ENCODE peak calls at places on chromosome 3, in six cellular contexts. X is HepG2, A is H1, V is HL-60, R is K562, P is GM12878. C is an unnamed sample.

GRCh38 chr3:150309557-150309956 is 98.5 kb upstream of the TSC22D2 start:
- DNase-seq in X (no peak), A (no peak), V (no peak), R (no peak), P (no peak), C (no peak)

GRCh38 chr3:50095352-50095998 is 6.8 kb downstream of the RBM5 start:
- DNase-seq in X (no peak), A (no peak), V (no peak), R (no peak), P (no peak), C (no peak)

GRCh38 chr3:65721386-65721785 is 317.3 kb downstream of the MAGI1 start:
- DNase-seq in X (no peak), A (no peak), V (no peak), R (no peak), P (no peak), C (no peak)

GRCh38 chr3:100613721-100614390 is 4.5 kb downstream of the ADGRG7 start:
- DNase-seq in X (peak), A (no peak), V (no peak), R (no peak), P (no peak), C (no peak)

GRCh38 chr3:127044996-127045395 is 62.1 kb downstream of the PLXNA1 start:
- DNase-seq in X (no peak), A (peak), V (no peak), R (peak), P (no peak), C (peak)

GRCh38 chr3:66582721-66583141 is 81.9 kb upstream of the LRIG1 start:
- DNase-seq in X (no peak), A (no peak), V (peak), R (no peak), P (peak), C (no peak)

GRCh38 chr3:45320986-45321385 is 67.4 kb upstream of the LARS2 start:
- DNase-seq in X (no peak), A (no peak), V (no peak), R (no peak), P (no peak), C (no peak)

GRCh38 chr3:138383715-138384114 is 35.3 kb downstream of the MRAS start:
- DNase-seq in X (no peak), A (no peak), V (no peak), R (no peak), P (no peak), C (no peak)

GRCh38 chr3:38643592-38643991 is 5.9 kb downstream of the SCN5A start:
- DNase-seq in X (no peak), A (no peak), V (no peak), R (no peak), P (no peak), C (peak)

GRCh38 chr3:149393355-149394165 is 16.1 kb upstream of the TM4SF1 start:
- DNase-seq in X (peak), A (peak), V (peak), R (peak), P (peak), C (peak)

GRCh38 chr3:98918586-98918985 is 17.1 kb upstream of the DCBLD2 start:
- DNase-seq in X (no peak), A (no peak), V (no peak), R (no peak), P (no peak), C (no peak)

GRCh38 chr3:100269410-100270217 is 8.8 kb downstream of the TBC1D23 start:
- DNase-seq in X (no peak), A (no peak), V (no peak), R (no peak), P (no peak), C (no peak)

GRCh38 chr3:173397161-173398110 is at the start of gene NLGN1:
- DNase-seq in X (no peak), A (peak), V (peak), R (no peak), P (no peak), C (peak)

GRCh38 chr3:30813734-30814133 is 80.7 kb downstream of the GADL1 start:
- DNase-seq in X (no peak), A (no peak), V (no peak), R (no peak), P (no peak), C (no peak)

GRCh38 chr3:135706758-135707375 is 258.7 kb upstream of the PPP2R3A start:
- DNase-seq in X (no peak), A (no peak), V (no peak), R (no peak), P (no peak), C (peak)

GRCh38 chr3:12409625-12410596 is 74.4 kb upstream of the TSEN2 start:
- DNase-seq in X (peak), A (no peak), V (no peak), R (no peak), P (no peak), C (no peak)

GRCh38 chr3:63296249-63296648 is 18.1 kb downstream of the SYNPR start:
- DNase-seq in X (no peak), A (no peak), V (no peak), R (no peak), P (no peak), C (no peak)

GRCh38 chr3:72180405-72180804 is 395.5 kb upstream of the PROK2 start:
- DNase-seq in X (no peak), A (no peak), V (no peak), R (no peak), P (no peak), C (no peak)

GRCh38 chr3:31312400-31312799 is 220.3 kb upstream of the STT3B start:
- DNase-seq in X (no peak), A (no peak), V (peak), R (no peak), P (no peak), C (no peak)

GRCh38 chr3:42593635-42594034 is 3.0 kb downstream of the SS18L2 start:
- DNase-seq in X (no peak), A (no peak), V (no peak), R (peak), P (no peak), C (no peak)

GRCh38 chr3:120625199-120625598 is 29.1 kb downstream of the NDUFB4 start:
- DNase-seq in X (no peak), A (no peak), V (no peak), R (no peak), P (no peak), C (no peak)

GRCh38 chr3:18124501-18124900 is 300.6 kb downstream of the SATB1 start:
- DNase-seq in X (no peak), A (no peak), V (no peak), R (no peak), P (no peak), C (no peak)

GRCh38 chr3:100710355-100711198 is 1.3 kb downstream of the TFG start:
- DNase-seq in X (peak), A (peak), V (peak), R (peak), P (peak), C (peak)

GRCh38 chr3:99532246-99532645 is 106.1 kb upstream of the COL8A1 start:
- DNase-seq in X (peak), A (peak), V (peak), R (peak), P (no peak), C (peak)

GRCh38 chr3:131917006-131917405 is 117.8 kb downstream of the CPNE4 start:
- DNase-seq in X (no peak), A (no peak), V (no peak), R (no peak), P (no peak), C (no peak)

GRCh38 chr3:46935168-46935858 is 41.2 kb downstream of the CCDC12 start:
- DNase-seq in X (peak), A (no peak), V (no peak), R (peak), P (no peak), C (peak)

GRCh38 chr3:196339044-196339443 is 856 bp upstream of the TM4SF19 start:
- DNase-seq in X (no peak), A (no peak), V (no peak), R (no peak), P (no peak), C (no peak)
- TF ChIP-seq GABPA in X (no peak), A (no peak), V (no peak), R (no peak), P (no peak), C (no peak)

DNA sequence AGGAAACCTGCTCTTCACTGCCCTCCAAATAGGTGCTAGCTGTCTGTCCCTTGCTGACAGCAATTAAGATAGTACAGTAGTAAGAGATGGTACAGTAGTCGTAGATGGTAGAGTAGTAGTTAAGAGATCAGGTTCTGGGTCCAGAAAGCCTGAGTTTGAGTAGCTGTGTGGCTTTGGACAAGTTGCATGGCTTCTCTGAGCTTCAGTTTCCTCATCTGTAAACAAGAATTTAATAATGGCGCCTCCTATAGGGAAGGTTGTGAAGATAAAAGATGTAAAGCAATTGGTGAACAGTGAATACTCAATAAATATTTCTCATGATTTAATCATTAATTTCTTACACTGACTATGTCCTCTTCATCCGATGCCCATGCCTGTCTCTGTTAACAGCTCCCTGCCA is 86.9 kb upstream of the BCL6 start:
- DNase-seq in X (no peak), A (peak), V (no peak), R (no peak), P (no peak), C (no peak)
- TF ChIP-seq CTCF in X (no peak), A (no peak), V (no peak), R (no peak), P (no peak), C (no peak)

GRCh38 chr3:20975221-20975620 is 775.8 kb downstream of the ZNF385D start:
- DNase-seq in X (no peak), A (no peak), V (no peak), R (no peak), P (no peak), C (no peak)
- TF ChIP-seq GABPA in X (no peak), A (no peak), V (no peak), R (no peak), P (no peak), C (no peak)

GRCh38 chr3:112351823-112352222 is 18.9 kb downstream of the CD200 start:
- DNase-seq in X (no peak), A (no peak), V (no peak), R (no peak), P (no peak), C (no peak)
- TF ChIP-seq CTCF in X (no peak), A (no peak), V (no peak), R (no peak), P (no peak), C (no peak)

GRCh38 chr3:159432721-159433300 is 555.8 kb upstream of the IL12A start:
- DNase-seq in X (no peak), A (no peak), V (no peak), R (no peak), P (no peak), C (no peak)

GRCh38 chr3:159429702-159430101 is 558.9 kb upstream of the IL12A start:
- DNase-seq in X (no peak), A (no peak), V (no peak), R (no peak), P (no peak), C (no peak)
- TF ChIP-seq GABPA in X (no peak), A (no peak), V (no peak), R (no peak), P (no peak), C (no peak)

DNA sequence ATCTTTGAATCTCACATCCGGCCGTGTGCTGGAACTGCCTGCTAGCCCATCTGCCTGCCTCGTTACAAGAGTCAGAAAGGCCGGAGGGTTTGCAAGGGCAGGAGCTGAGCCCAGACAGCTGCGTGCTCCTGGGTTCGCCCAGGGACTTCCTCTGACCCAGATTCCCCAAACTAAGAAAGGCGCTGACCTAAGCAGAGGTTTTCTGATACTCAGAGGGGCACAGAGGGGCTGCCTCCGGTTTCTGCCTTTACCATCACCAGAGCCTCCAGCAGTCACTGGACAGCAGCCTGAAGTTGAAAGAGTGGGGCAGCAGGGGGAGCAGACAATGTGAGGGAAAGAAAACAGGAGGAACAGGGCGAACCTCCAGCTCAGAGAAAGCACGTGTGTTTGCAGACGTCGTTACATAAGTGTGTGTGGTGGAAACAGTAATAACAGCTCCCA is 33.4 kb upstream of the RAD18 start:
- DNase-seq in X (peak), A (no peak), V (no peak), R (no peak), P (no peak), C (no peak)
- TF ChIP-seq CTCF in X (peak), A (peak), V (no peak), R (peak), P (no peak), C (no peak)

C was measured in SK-N-SH.